ENCODE peak calls at places on chromosome 5, in five cellular contexts. J, P, K, C and Z are unnamed samples.

GRCh38 chr5:170265527-170265926 is 32.0 kb downstream of the LCP2 start:
- DNase-seq in J (no peak), P (no peak), K (peak; percentile 49), C (peak; percentile 30), Z (no peak)

GRCh38 chr5:3599283-3600105 is 3.9 kb downstream of the IRX1 start:
- DNase-seq in J (peak; percentile 76), P (no peak), K (no peak), C (no peak), Z (no peak)

GRCh38 chr5:9294793-9295465 is 250.9 kb downstream of the SEMA5A start:
- DNase-seq in J (no peak), P (no peak), K (no peak), C (no peak), Z (no peak)

GRCh38 chr5:1536298-1537165 is 12.8 kb upstream of the LPCAT1 start:
- DNase-seq in J (peak; percentile 34), P (no peak), K (no peak), C (no peak), Z (no peak)

GRCh38 chr5:174086751-174087150 is 41.2 kb downstream of the NSG2 start:
- DNase-seq in J (no peak), P (no peak), K (no peak), C (no peak), Z (no peak)

GRCh38 chr5:10642367-10642766 is 78.5 kb downstream of the ANKRD33B start:
- DNase-seq in J (no peak), P (no peak), K (no peak), C (no peak), Z (no peak)

GRCh38 chr5:107744418-107745330 is 73.9 kb upstream of the EFNA5 start:
- DNase-seq in J (no peak), P (no peak), K (no peak), C (no peak), Z (no peak)

GRCh38 chr5:74673011-74673790 is 11.8 kb upstream of the HEXB start:
- DNase-seq in J (no peak), P (peak; percentile 24), K (no peak), C (peak; percentile 29), Z (no peak)

GRCh38 chr5:180640301-180640764 is 9.1 kb downstream of the FLT4 start:
- DNase-seq in J (peak; percentile 51), P (no peak), K (peak; percentile 9), C (no peak), Z (peak; percentile 10)

GRCh38 chr5:178416919-178417318 is 173.3 kb downstream of the COL23A1 start:
- DNase-seq in J (no peak), P (no peak), K (no peak), C (no peak), Z (no peak)

GRCh38 chr5:105508519-105508918 is 1945.9 kb upstream of the NUDT12 start:
- DNase-seq in J (no peak), P (no peak), K (no peak), C (no peak), Z (no peak)

GRCh38 chr5:14394365-14394764 is 187.2 kb upstream of the OTULINL start:
- DNase-seq in J (no peak), P (no peak), K (peak; percentile 58), C (no peak), Z (no peak)

GRCh38 chr5:14397717-14398116 is 183.9 kb upstream of the OTULINL start:
- DNase-seq in J (no peak), P (no peak), K (no peak), C (no peak), Z (peak; percentile 23)

GRCh38 chr5:14395411-14395810 is 186.2 kb upstream of the OTULINL start:
- DNase-seq in J (no peak), P (no peak), K (no peak), C (no peak), Z (no peak)

GRCh38 chr5:14399054-14399657 is 182.4 kb upstream of the OTULINL start:
- DNase-seq in J (no peak), P (peak; percentile 21), K (no peak), C (peak; percentile 47), Z (no peak)

DNA sequence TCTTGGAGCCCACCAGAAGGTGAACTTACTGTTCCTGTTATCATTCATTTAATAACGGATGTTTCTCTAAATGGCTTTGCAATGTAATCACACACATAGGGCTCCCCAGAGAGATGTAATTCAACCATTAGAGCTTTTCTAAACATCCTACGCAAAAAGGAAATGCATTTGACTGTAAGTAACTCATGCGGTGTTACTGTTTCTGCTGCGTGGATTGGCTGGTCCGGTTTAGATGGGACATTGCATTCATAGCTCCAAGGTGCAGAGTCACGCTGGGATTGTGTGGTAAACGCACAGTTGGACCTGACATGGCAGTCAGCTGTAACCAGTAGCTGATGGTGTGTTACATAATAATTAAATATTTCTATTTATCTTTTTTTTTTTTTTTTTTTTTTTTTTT is 185.5 kb upstream of the OTULINL start:
- DNase-seq in J (no peak), P (no peak), K (no peak), C (no peak), Z (no peak)
- H3K4me3 ChIP-seq in J (no peak overlapping the region), P (no peak overlapping the region), K (no peak overlapping the region), C (no peak overlapping the region), Z (no peak overlapping the region)

GRCh38 chr5:151923865-151924264 is 786 bp downstream of the GLRA1 start:
- DNase-seq in J (no peak), P (no peak), K (no peak), C (no peak), Z (no peak)
- TF ChIP-seq CTCF in J (no peak), P (no peak), K (no peak), C (peak; percentile 18), Z (no peak)

GRCh38 chr5:142827934-142828576 is 57.9 kb downstream of the ARHGAP26 start:
- DNase-seq in J (no peak), P (no peak), K (no peak), C (no peak), Z (no peak)
- H3K27ac ChIP-seq in J (peak overlapping the region; percentile 73), P (peak overlapping the region; percentile 90), K (peak overlapping the region; percentile 73), C (no peak overlapping the region), Z (peak overlapping the region; percentile 77)

GRCh38 chr5:7242118-7242517 is 153.8 kb upstream of the ADCY2 start:
- DNase-seq in J (no peak), P (no peak), K (no peak), C (no peak), Z (no peak)
- H3K4me3 ChIP-seq in J (no peak overlapping the region), P (no peak overlapping the region), K (no peak overlapping the region), C (no peak overlapping the region), Z (no peak overlapping the region)

GRCh38 chr5:76715734-76716455 is at the start of gene F2R:
- DNase-seq in J (peak; percentile 87), P (no peak), K (peak; percentile 73), C (peak; percentile 32), Z (peak; percentile 59)
- TF ChIP-seq CTCF in J (peak; percentile 30), P (peak; percentile 31), K (peak; percentile 69), C (peak; percentile 32), Z (no peak)